ENCODE peak calls at places on chromosomes 4 and X, in four cellular contexts. L is GM12878, X is K562, I is HepG2. S is an unnamed sample.

GRCh38 chr4:168537556-168537955 is 40.7 kb downstream of the PALLD start:
- DNase-seq in L (no peak), X (no peak), I (no peak), S (no peak)

GRCh38 chrX:132491191-132491590 is 2.4 kb upstream of the MBNL3 start:
- DNase-seq in L (no peak), X (no peak), I (peak; percentile 88), S (no peak)

GRCh38 chrX:2351999-2352995 is 148.5 kb downstream of the DHRSX start:
- DNase-seq in L (no peak), X (peak; percentile 37), I (no peak), S (no peak)

GRCh38 chr4:185846550-185847210 is 34.7 kb upstream of the SORBS2 start:
- DNase-seq in L (no peak), X (no peak), I (no peak), S (no peak)

GRCh38 chrX:118345045-118345400 is 883 bp upstream of the WDR44 start:
- DNase-seq in L (no peak), X (no peak), I (no peak), S (no peak)

GRCh38 chrX:106898462-106898861 is 4.7 kb downstream of the RIPPLY1 start:
- DNase-seq in L (peak; percentile 16), X (peak; percentile 22), I (peak; percentile 80), S (no peak)

GRCh38 chr4:69830529-69831269 is 29.2 kb downstream of the SULT1E1 start:
- DNase-seq in L (no peak), X (no peak), I (peak; percentile 81), S (no peak)

GRCh38 chr4:138414202-138414601 is 172.1 kb upstream of the SLC7A11 start:
- DNase-seq in L (no peak), X (no peak), I (no peak), S (no peak)

GRCh38 chr4:177554966-177555574 is 112.8 kb upstream of the AGA start:
- DNase-seq in L (no peak), X (peak; percentile 22), I (no peak), S (no peak)

GRCh38 chr4:77566148-77566547 is 39.5 kb upstream of the CXCL13 start:
- DNase-seq in L (no peak), X (no peak), I (no peak), S (no peak)

GRCh38 chr4:126338572-126338971 is 1023.8 kb downstream of the FAT4 start:
- DNase-seq in L (no peak), X (no peak), I (no peak), S (no peak)

GRCh38 chr4:24473309-24473721 is 111.0 kb downstream of the DHX15 start:
- DNase-seq in L (no peak), X (no peak), I (no peak), S (peak; percentile 63)

GRCh38 chrX:122238801-122239200 is 945.3 kb upstream of the GRIA3 start:
- DNase-seq in L (no peak), X (no peak), I (no peak), S (no peak)

GRCh38 chr4:114383721-114384120 is 214.9 kb upstream of the UGT8 start:
- DNase-seq in L (no peak), X (no peak), I (no peak), S (no peak)

GRCh38 chr4:140138428-140138827 is 15.6 kb downstream of the MAML3 start:
- DNase-seq in L (no peak), X (no peak), I (no peak), S (no peak)

GRCh38 chrX:15675490-15675921 is 10.9 kb upstream of the CLTRN start:
- DNase-seq in L (no peak), X (peak; percentile 72), I (no peak), S (no peak)

GRCh38 chr4:82645868-82646267 is 84.1 kb upstream of the TMEM150C start:
- DNase-seq in L (no peak), X (no peak), I (no peak), S (no peak)

GRCh38 chr4:61220556-61220955 is 20.4 kb downstream of the ADGRL3 start:
- DNase-seq in L (no peak), X (no peak), I (no peak), S (no peak)

GRCh38 chr4:61224573-61224972 is 24.4 kb downstream of the ADGRL3 start:
- DNase-seq in L (no peak), X (no peak), I (no peak), S (no peak)

DNA sequence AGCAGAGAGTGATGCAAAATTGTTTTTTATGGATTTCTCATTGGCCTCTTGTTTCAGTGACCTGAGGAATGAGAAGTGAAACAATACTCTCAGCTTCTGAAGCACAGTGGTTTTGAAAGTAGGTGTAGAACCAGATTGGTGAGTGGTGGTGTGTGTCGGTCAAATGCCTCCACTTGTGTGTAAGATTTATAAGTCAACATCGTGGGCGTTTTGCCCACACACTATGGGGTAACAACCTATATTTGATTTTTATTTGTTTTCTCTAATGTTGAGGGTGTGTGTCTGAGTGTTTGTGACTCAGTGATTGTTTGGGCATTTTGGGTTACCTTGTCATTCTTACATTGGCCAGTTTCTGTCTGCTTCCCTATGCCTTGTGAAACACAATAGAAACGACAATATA is 23.3 kb downstream of the ADGRL3 start:
- DNase-seq in L (no peak), X (no peak), I (no peak), S (no peak)
- TF ChIP-seq CBX5 in L (no peak), X (no peak), I (no peak), S (no peak)

GRCh38 chrX:3465017-3465416 is 118.6 kb upstream of the MXRA5 start:
- DNase-seq in L (no peak), X (no peak), I (no peak), S (no peak)
- TF ChIP-seq CREB1 in L (no peak), X (no peak), I (no peak), S (no peak)

GRCh38 chr4:122827258-122827887 is 742 bp downstream of the FGF2 start:
- DNase-seq in L (peak; percentile 8), X (peak; percentile 65), I (no peak), S (no peak)
- TF ChIP-seq CBX5 in L (no peak), X (no peak), I (no peak), S (no peak)

DNA sequence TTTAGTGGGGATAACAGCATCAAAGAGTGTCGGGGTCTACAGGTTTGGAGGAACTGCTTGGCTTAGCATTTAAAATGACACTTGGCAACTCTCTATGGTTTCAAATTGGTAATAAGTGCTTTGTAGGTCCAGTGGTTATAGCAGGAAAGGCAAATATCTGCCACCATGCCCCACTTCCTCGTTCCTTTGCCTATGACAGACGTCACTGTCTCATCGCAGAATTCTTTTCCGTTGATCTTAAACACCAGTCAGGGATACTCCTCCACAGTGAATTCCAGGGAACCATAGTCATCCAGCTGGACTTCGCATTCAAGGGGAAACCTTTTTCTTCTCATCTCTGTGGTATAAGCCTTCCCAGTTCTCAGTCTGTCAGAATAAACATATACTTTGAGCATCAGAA is 319.1 kb downstream of the GPAT3 start:
- DNase-seq in L (no peak), X (no peak), I (peak; percentile 70), S (no peak)
- TF ChIP-seq CREB1 in L (no peak), X (no peak), I (no peak), S (no peak)

DNA sequence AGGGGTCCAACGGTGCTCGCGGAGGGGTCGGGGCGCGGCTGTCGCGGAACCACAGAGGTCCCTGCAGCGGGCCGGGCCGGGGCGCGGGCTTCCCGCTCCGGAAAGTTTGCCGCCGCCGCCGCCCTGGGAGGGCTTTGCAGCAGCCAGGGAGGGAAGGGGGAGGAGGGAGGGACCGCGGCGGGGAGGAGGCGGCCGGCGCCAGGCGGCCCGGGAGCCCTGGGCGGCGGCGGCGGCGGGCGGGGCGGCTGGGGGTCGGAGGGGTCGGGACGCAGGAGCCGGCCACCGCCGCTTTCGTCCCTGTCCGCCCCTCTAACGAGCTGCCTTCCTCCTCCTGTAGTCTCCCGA is 375 bp downstream of the FGFR3 start:
- DNase-seq in L (no peak), X (peak; percentile 70), I (no peak), S (no peak)
- TF ChIP-seq CBX5 in L (no peak), X (no peak), I (no peak), S (no peak)

GRCh38 chr4:137070614-137071013 is 461.7 kb downstream of the PCDH18 start:
- DNase-seq in L (no peak), X (no peak), I (no peak), S (no peak)

GRCh38 chr4:137063961-137064360 is 468.3 kb downstream of the PCDH18 start:
- DNase-seq in L (no peak), X (no peak), I (no peak), S (no peak)

GRCh38 chr4:137069473-137069872 is 462.8 kb downstream of the PCDH18 start:
- DNase-seq in L (no peak), X (no peak), I (no peak), S (no peak)

GRCh38 chr4:137065306-137065705 is 467.0 kb downstream of the PCDH18 start:
- DNase-seq in L (no peak), X (no peak), I (no peak), S (no peak)
- TF ChIP-seq CREB1 in L (no peak), X (no peak), I (no peak), S (no peak)

GRCh38 chr4:151304755-151305154 is 20.6 kb downstream of the SH3D19 start:
- DNase-seq in L (no peak), X (no peak), I (no peak), S (no peak)
- TF ChIP-seq CBX5 in L (no peak), X (no peak), I (no peak), S (no peak)

DNA sequence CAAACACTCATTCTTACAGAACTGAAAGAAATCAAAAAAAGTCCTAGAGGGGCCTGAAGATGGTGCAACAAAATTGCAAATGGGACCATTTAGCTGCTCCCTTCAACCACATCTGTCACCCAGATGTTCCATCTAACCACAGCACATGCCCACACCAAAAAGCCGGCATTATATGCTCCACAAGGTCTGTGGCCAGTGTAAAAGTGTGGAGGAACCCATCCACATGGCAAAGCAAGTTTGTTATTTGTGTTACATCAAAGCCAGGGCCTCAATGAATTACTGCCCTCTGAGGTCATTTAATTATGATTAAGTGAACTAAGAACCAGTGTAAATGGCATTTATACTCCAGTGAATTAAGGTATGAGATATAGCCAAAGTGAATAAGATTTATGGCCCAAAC is 48.8 kb upstream of the FGF16 start:
- DNase-seq in L (no peak), X (no peak), I (no peak), S (no peak)
- TF ChIP-seq CREB1 in L (no peak), X (no peak), I (no peak), S (no peak)

DNA sequence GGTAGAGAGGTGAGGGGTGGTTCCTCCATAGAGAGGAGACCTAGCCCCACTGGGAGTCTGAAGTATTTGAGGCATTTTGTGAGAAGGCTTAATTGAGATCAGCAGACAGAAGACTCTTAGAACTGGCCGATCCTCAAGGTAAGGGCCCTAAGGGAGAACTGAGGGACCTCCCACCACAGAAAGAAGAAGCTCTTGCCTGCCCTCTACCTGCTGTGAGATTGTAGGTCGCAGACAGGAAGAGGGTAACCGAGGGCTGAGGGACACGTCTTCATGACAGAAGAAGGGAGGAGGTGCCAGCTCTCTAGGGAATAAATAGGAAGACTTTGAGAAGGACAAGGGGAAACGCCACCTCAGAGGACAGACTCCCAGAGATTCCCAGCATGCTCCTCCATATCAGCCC is 24.1 kb upstream of the MAGEC1 start:
- DNase-seq in L (no peak), X (no peak), I (no peak), S (no peak)
- TF ChIP-seq CBX5 in L (no peak), X (no peak), I (no peak), S (no peak)

GRCh38 chr4:98873059-98873458 is 55.9 kb downstream of the EIF4E start:
- DNase-seq in L (no peak), X (no peak), I (no peak), S (no peak)
- TF ChIP-seq CREB1 in L (no peak), X (no peak), I (no peak), S (no peak)

S was measured in H1.